ENCODE peak calls at places on chromosomes 3 and 15, in four cellular contexts. V is K562, M is SK-N-SH, B is GM12878. I is an unnamed sample.

GRCh38 chr3:185473290-185473815 is 25.5 kb downstream of the TMEM41A start:
- DNase-seq in V (peak), M (no peak), B (no peak), I (no peak)

GRCh38 chr15:52436971-52437370 is 91.7 kb downstream of the MYO5A start:
- DNase-seq in V (no peak), M (no peak), B (no peak), I (no peak)

GRCh38 chr15:62453356-62453755 is 288.3 kb upstream of the C2CD4B start:
- DNase-seq in V (no peak), M (no peak), B (no peak), I (no peak)

GRCh38 chr3:14235896-14236295 is 57.3 kb downstream of the LSM3 start:
- DNase-seq in V (no peak), M (no peak), B (no peak), I (no peak)

GRCh38 chr3:113234688-113235260 is 23.4 kb downstream of the BOC start:
- DNase-seq in V (no peak), M (no peak), B (no peak), I (no peak)

GRCh38 chr3:34020221-34020620 is 221.8 kb downstream of the PDCD6IP start:
- DNase-seq in V (no peak), M (no peak), B (no peak), I (no peak)

GRCh38 chr3:71305246-71306206 is 278.0 kb downstream of the FOXP1 start:
- DNase-seq in V (no peak), M (no peak), B (no peak), I (peak)

GRCh38 chr3:171453175-171453868 is 6.9 kb downstream of the TNIK start:
- DNase-seq in V (peak), M (no peak), B (no peak), I (peak)

GRCh38 chr3:177351757-177352158 is 154.5 kb upstream of the TBL1XR1 start:
- DNase-seq in V (no peak), M (no peak), B (peak), I (no peak)

GRCh38 chr15:80272987-80273386 is 21.0 kb upstream of the CTXND1 start:
- DNase-seq in V (no peak), M (no peak), B (no peak), I (no peak)

GRCh38 chr3:87298111-87298718 is 21.8 kb upstream of the POU1F1 start:
- DNase-seq in V (peak), M (peak), B (no peak), I (no peak)

GRCh38 chr3:47984089-47984759 is 32.0 kb downstream of the MAP4 start:
- DNase-seq in V (no peak), M (no peak), B (no peak), I (no peak)

GRCh38 chr3:44906997-44907396 is 32.6 kb downstream of the TGM4 start:
- DNase-seq in V (no peak), M (no peak), B (no peak), I (no peak)

GRCh38 chr15:72197460-72198409 is at the start of gene GRAMD2A:
- DNase-seq in V (no peak), M (peak), B (no peak), I (peak)

GRCh38 chr3:135097276-135097946 is 302.4 kb downstream of the EPHB1 start:
- DNase-seq in V (no peak), M (no peak), B (no peak), I (no peak)

GRCh38 chr15:66830358-66830757 is 128.3 kb downstream of the SMAD6 start:
- DNase-seq in V (no peak), M (no peak), B (no peak), I (no peak)

GRCh38 chr15:74315626-74316025 is 51.8 kb downstream of the CYP11A1 start:
- DNase-seq in V (peak), M (no peak), B (peak), I (no peak)

GRCh38 chr15:74007820-74008371 is 13.4 kb downstream of the PML start:
- DNase-seq in V (no peak), M (no peak), B (no peak), I (no peak)

GRCh38 chr15:75904241-75904631 is 558 bp downstream of the FBXO22 start:
- DNase-seq in V (peak), M (peak), B (no peak), I (peak)

GRCh38 chr15:40043927-40044716 is 5.1 kb upstream of the SRP14 start:
- DNase-seq in V (no peak), M (no peak), B (no peak), I (no peak)

GRCh38 chr15:91928676-91929075 is 75.2 kb downstream of the SLCO3A1 start:
- DNase-seq in V (no peak), M (no peak), B (no peak), I (no peak)

GRCh38 chr3:65268411-65268810 is 580.6 kb upstream of the ADAMTS9 start:
- DNase-seq in V (no peak), M (no peak), B (no peak), I (no peak)

GRCh38 chr3:186964071-186964470 is 33.7 kb downstream of the ST6GAL1 start:
- DNase-seq in V (no peak), M (no peak), B (no peak), I (no peak)

GRCh38 chr3:194871143-194871863 is 185.6 kb downstream of the FAM43A start:
- DNase-seq in V (no peak), M (peak), B (no peak), I (peak)

GRCh38 chr3:57006949-57007419 is 53.5 kb upstream of the SPATA12 start:
- DNase-seq in V (peak), M (no peak), B (no peak), I (peak)

GRCh38 chr3:80997622-80998021 is 763.8 kb downstream of the GBE1 start:
- DNase-seq in V (no peak), M (no peak), B (no peak), I (no peak)

GRCh38 chr3:80998022-80998421 is 763.4 kb downstream of the GBE1 start:
- DNase-seq in V (no peak), M (no peak), B (no peak), I (no peak)

GRCh38 chr3:81003817-81004216 is 757.6 kb downstream of the GBE1 start:
- DNase-seq in V (no peak), M (no peak), B (no peak), I (no peak)

GRCh38 chr3:81003008-81003407 is 758.4 kb downstream of the GBE1 start:
- DNase-seq in V (no peak), M (no peak), B (no peak), I (no peak)

GRCh38 chr3:80999481-80999880 is 762.0 kb downstream of the GBE1 start:
- DNase-seq in V (no peak), M (no peak), B (no peak), I (no peak)
- TF ChIP-seq USF1 in V (no peak), M (no peak), B (no peak), I (no peak)

GRCh38 chr3:183247190-183247589 is 5.9 kb upstream of the B3GNT5 start:
- DNase-seq in V (no peak), M (no peak), B (no peak), I (no peak)

GRCh38 chr3:183244981-183245476 is 8.0 kb upstream of the B3GNT5 start:
- DNase-seq in V (no peak), M (no peak), B (no peak), I (no peak)

GRCh38 chr3:183242431-183242830 is 10.6 kb upstream of the B3GNT5 start:
- DNase-seq in V (no peak), M (no peak), B (no peak), I (no peak)

GRCh38 chr3:183249006-183249718 is 3.9 kb upstream of the B3GNT5 start:
- DNase-seq in V (no peak), M (no peak), B (no peak), I (no peak)

DNA sequence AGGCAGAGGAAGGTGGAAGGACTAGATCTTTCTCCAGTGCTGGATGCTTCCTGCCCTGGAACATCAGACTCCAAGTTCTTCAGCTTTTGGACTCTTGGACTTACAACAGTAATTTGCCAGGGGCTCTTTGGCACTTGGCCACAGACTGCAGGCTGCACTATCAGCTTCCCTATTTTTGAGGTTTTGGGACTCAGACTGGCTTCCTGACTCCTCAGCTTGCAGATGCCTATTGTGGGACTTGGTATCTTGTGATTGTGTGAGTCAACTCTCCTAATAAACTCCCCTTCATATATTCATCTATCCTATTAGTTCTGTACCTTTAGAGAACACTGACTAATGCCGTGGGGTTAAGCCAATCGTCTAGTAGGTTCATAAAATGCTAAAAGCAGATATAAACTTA is 8.8 kb upstream of the B3GNT5 start:
- DNase-seq in V (no peak), M (no peak), B (no peak), I (no peak)
- TF ChIP-seq USF1 in V (no peak), M (no peak), B (no peak), I (no peak)

GRCh38 chr3:17094551-17094950 is 209.8 kb downstream of the PLCL2 start:
- DNase-seq in V (no peak), M (no peak), B (no peak), I (peak)

GRCh38 chr3:17088602-17089313 is 204.0 kb downstream of the PLCL2 start:
- DNase-seq in V (no peak), M (no peak), B (no peak), I (no peak)

GRCh38 chr3:17090271-17090992 is 205.7 kb downstream of the PLCL2 start:
- DNase-seq in V (no peak), M (no peak), B (no peak), I (no peak)

GRCh38 chr3:17089314-17089700 is 204.6 kb downstream of the PLCL2 start:
- DNase-seq in V (no peak), M (no peak), B (no peak), I (no peak)

GRCh38 chr3:17091895-17092294 is 207.1 kb downstream of the PLCL2 start:
- DNase-seq in V (no peak), M (no peak), B (no peak), I (no peak)
- TF ChIP-seq USF1 in V (no peak), M (no peak), B (no peak), I (no peak)

GRCh38 chr15:96181873-96182301 is 148.6 kb upstream of the NR2F2 start:
- DNase-seq in V (no peak), M (no peak), B (no peak), I (no peak)
- TF ChIP-seq USF1 in V (no peak), M (no peak), B (no peak), I (no peak)

DNA sequence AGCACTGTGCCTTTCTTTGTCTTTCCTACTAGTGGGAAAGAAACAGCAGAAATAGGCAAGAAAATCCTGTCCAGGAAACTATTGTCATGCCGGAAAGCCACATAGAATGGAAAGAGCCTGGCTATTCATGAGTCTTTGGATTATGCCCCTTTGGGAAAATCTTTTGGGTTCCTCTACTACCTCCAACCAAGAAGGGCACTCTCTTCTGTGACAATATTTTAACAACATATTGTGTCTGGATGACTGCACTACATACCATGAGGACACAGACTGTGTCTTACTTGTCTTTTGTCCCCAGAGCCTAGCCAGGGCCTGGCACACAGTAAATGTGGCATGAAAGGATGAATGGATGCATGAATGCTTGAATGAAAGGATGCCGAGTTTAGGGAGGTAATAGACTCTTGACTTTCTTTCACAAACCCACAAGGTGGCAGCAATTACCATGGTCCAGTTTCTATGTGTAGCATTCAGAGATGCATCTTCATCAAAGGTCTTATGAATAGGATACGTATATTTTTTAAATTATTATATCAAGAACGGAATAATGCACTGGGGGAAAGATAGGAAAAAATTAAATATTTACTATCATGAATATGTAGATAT is 30.3 kb downstream of the ARL14 start:
- DNase-seq in V (peak), M (peak), B (peak), I (no peak)
- TF ChIP-seq USF1 in V (no peak), M (no peak), B (no peak), I (no peak)

DNA sequence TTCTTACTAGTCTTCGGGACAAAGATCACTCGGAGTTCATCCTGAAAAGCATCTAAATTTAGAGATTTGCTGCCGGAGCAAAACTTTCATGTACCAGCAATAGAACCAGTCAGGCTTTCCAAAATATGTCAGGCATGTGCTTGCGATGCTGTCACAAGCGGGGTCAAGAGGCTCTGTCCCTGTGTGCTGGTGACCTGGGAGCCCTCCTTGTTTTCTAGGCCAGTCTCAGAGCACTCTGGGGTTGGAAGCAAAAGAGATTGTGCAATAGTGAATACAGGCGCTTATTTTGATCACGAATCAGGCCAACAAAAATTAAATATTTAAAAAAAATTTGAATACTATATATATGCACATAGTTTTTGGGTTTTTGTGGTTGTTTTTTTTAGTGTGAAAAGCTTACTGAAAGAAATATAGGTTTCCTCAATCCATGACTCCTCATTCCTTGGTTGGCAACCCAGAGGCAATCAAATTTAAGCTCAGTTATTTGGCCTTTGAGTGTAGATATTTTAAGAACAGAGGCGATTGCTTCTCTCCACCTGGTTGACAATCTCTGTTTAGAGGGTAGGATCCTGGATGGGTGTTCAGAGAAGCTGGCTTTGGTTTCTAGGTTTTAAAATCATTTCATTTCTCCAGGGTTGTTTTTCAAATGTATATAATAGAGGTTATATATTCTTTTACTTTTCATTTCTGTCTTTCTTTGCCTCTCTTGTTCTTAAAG is 8.4 kb upstream of the KLHL24 start:
- DNase-seq in V (no peak), M (no peak), B (no peak), I (no peak)
- TF ChIP-seq USF1 in V (no peak), M (no peak), B (no peak), I (no peak)

DNA sequence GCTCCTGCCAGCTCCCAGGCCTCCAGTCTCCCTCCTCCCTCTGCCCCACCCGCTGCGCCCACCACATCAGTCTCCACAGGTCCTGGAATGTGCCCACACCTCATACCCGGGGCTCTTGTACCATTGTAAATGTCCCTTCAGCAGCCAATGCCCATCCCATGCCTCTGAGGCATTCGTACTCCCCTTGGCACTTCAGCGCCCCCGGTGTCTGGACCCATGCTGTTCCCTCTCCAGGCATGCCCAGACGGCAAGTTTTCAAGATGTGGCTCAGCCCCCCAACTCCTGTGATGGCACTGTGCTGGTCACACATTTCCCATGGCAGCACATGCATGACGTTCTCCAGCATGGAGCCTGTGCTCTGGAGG is 13.3 kb downstream of the PLXND1 start:
- DNase-seq in V (no peak), M (no peak), B (no peak), I (no peak)
- TF ChIP-seq USF1 in V (no peak), M (no peak), B (no peak), I (no peak)